ENCODE peak calls at places on chromosomes 2 and 18, in eight cellular contexts. One of them, this sample, is unnamed.

GRCh38 chr2:19872302-19872701 is 29.5 kb downstream of the TTC32 start:
- DNase-seq in PC-9: no peak
- DNase-seq in GM06990: no peak
- DNase-seq in AG04449: no peak
- DNase-seq in left ventricle myocardium inferior: no peak
- DNase-seq in CD8-positive, alpha-beta memory T cell: no peak
- DNase-seq in dorsolateral prefrontal cortex: no peak
- DNase-seq in tibial nerve: no peak
- DNase-seq in this sample: no peak

GRCh38 chr18:9612215-9612830 is 2.0 kb downstream of the PPP4R1 start:
- DNase-seq in PC-9: peak
- DNase-seq in GM06990: no peak
- DNase-seq in AG04449: no peak
- DNase-seq in left ventricle myocardium inferior: no peak
- DNase-seq in CD8-positive, alpha-beta memory T cell: peak
- DNase-seq in dorsolateral prefrontal cortex: peak
- DNase-seq in tibial nerve: no peak
- DNase-seq in this sample: no peak

GRCh38 chr2:207073791-207074678 is 91.7 kb downstream of the KLF7 start:
- DNase-seq in PC-9: no peak
- DNase-seq in GM06990: peak
- DNase-seq in AG04449: no peak
- DNase-seq in left ventricle myocardium inferior: no peak
- DNase-seq in CD8-positive, alpha-beta memory T cell: no peak
- DNase-seq in dorsolateral prefrontal cortex: peak
- DNase-seq in tibial nerve: no peak
- DNase-seq in this sample: no peak

GRCh38 chr18:59096098-59096779 is 43.4 kb upstream of the SEC11C start:
- DNase-seq in PC-9: no peak
- DNase-seq in GM06990: no peak
- DNase-seq in AG04449: no peak
- DNase-seq in left ventricle myocardium inferior: no peak
- DNase-seq in CD8-positive, alpha-beta memory T cell: no peak
- DNase-seq in dorsolateral prefrontal cortex: no peak
- DNase-seq in tibial nerve: no peak
- DNase-seq in this sample: no peak

GRCh38 chr18:47050468-47050867 is 15.0 kb upstream of the ELOA2 start:
- DNase-seq in PC-9: peak
- DNase-seq in GM06990: peak
- DNase-seq in AG04449: peak
- DNase-seq in left ventricle myocardium inferior: no peak
- DNase-seq in CD8-positive, alpha-beta memory T cell: no peak
- DNase-seq in dorsolateral prefrontal cortex: no peak
- DNase-seq in tibial nerve: peak
- DNase-seq in this sample: no peak

GRCh38 chr2:182522428-182522896 is 95.6 kb upstream of the PDE1A start:
- DNase-seq in PC-9: no peak
- DNase-seq in GM06990: no peak
- DNase-seq in AG04449: no peak
- DNase-seq in left ventricle myocardium inferior: no peak
- DNase-seq in CD8-positive, alpha-beta memory T cell: no peak
- DNase-seq in dorsolateral prefrontal cortex: no peak
- DNase-seq in tibial nerve: no peak
- DNase-seq in this sample: no peak

GRCh38 chr2:135744761-135745314 is 3.2 kb downstream of the UBXN4 start:
- DNase-seq in PC-9: no peak
- DNase-seq in GM06990: no peak
- DNase-seq in AG04449: no peak
- DNase-seq in left ventricle myocardium inferior: no peak
- DNase-seq in CD8-positive, alpha-beta memory T cell: no peak
- DNase-seq in dorsolateral prefrontal cortex: no peak
- DNase-seq in tibial nerve: no peak
- DNase-seq in this sample: no peak

GRCh38 chr2:28821295-28821958 is 10.8 kb downstream of the SPDYA start:
- DNase-seq in PC-9: peak
- DNase-seq in GM06990: peak
- DNase-seq in AG04449: no peak
- DNase-seq in left ventricle myocardium inferior: no peak
- DNase-seq in CD8-positive, alpha-beta memory T cell: peak
- DNase-seq in dorsolateral prefrontal cortex: no peak
- DNase-seq in tibial nerve: peak
- DNase-seq in this sample: peak

DNA sequence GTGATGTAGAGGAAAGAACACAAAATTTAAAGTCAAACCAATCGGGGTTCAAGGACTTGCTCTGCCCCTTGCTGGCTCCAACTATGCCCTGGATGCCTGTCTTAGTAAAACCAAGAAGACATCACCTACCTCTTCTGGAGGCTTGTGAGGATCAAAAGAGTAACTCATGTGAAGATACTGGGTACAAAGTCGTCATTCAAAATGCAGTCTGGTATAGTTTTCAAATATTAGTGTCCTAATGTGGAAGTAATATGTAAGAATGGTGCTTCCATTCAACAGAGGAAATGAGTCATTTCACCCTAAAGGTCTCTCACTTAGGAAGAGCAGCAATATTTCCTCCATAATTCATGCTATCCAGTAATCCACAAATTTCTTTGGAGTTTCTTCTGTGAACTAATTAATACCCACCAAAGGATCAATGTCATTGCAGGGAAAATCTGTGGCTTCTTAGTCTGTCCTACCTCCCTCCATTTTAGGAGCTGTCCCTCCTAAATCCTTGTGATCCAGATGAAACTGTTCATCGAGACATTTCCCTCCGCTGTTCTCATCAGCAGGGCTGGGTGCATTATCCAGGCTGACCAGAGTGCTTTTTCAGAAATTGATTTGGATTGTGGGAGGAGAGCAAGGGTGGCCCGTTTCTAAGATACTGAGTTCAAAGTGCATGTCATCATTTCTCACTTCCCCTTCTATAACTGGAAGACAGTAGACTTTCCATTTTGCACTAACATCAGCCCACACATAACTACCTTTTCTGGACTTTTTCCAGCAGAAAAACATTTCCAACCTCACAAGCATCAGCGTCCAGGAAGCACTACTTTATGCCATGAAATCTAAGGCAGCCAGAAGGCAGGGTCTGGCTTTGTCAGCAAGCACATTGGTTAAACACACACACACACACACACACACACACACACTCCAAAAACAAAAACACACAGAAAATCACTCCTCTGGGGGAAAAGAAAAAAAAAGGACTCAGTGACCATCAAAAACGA is 94.3 kb downstream of the ANKRD44 start:
- DNase-seq in PC-9: no peak
- DNase-seq in GM06990: no peak
- DNase-seq in AG04449: no peak
- DNase-seq in left ventricle myocardium inferior: no peak
- DNase-seq in CD8-positive, alpha-beta memory T cell: no peak
- DNase-seq in dorsolateral prefrontal cortex: no peak
- DNase-seq in tibial nerve: no peak
- DNase-seq in this sample: no peak
- H3K4me3 ChIP-seq in PC-9: no peak
- H3K4me3 ChIP-seq in GM06990: peak
- H3K4me3 ChIP-seq in AG04449: no peak
- H3K4me3 ChIP-seq in left ventricle myocardium inferior: no peak
- H3K4me3 ChIP-seq in CD8-positive, alpha-beta memory T cell: peak
- H3K4me3 ChIP-seq in dorsolateral prefrontal cortex: no peak
- H3K4me3 ChIP-seq in tibial nerve: no peak
- H3K4me3 ChIP-seq in this sample: no peak

GRCh38 chr18:7618821-7619410 is 51.8 kb downstream of the PTPRM start:
- DNase-seq in PC-9: no peak
- DNase-seq in GM06990: no peak
- DNase-seq in AG04449: no peak
- DNase-seq in left ventricle myocardium inferior: no peak
- DNase-seq in CD8-positive, alpha-beta memory T cell: no peak
- DNase-seq in dorsolateral prefrontal cortex: no peak
- DNase-seq in tibial nerve: no peak
- DNase-seq in this sample: no peak

GRCh38 chr18:7619676-7620075 is 52.6 kb downstream of the PTPRM start:
- DNase-seq in PC-9: no peak
- DNase-seq in GM06990: no peak
- DNase-seq in AG04449: no peak
- DNase-seq in left ventricle myocardium inferior: no peak
- DNase-seq in CD8-positive, alpha-beta memory T cell: no peak
- DNase-seq in dorsolateral prefrontal cortex: no peak
- DNase-seq in tibial nerve: no peak
- DNase-seq in this sample: no peak

GRCh38 chr18:7615840-7616239 is 48.7 kb downstream of the PTPRM start:
- DNase-seq in PC-9: no peak
- DNase-seq in GM06990: no peak
- DNase-seq in AG04449: no peak
- DNase-seq in left ventricle myocardium inferior: no peak
- DNase-seq in CD8-positive, alpha-beta memory T cell: no peak
- DNase-seq in dorsolateral prefrontal cortex: no peak
- DNase-seq in tibial nerve: no peak
- DNase-seq in this sample: no peak

GRCh38 chr18:7616661-7617060 is 49.5 kb downstream of the PTPRM start:
- DNase-seq in PC-9: no peak
- DNase-seq in GM06990: no peak
- DNase-seq in AG04449: no peak
- DNase-seq in left ventricle myocardium inferior: peak
- DNase-seq in CD8-positive, alpha-beta memory T cell: no peak
- DNase-seq in dorsolateral prefrontal cortex: no peak
- DNase-seq in tibial nerve: no peak
- DNase-seq in this sample: no peak

GRCh38 chr18:7617738-7618422 is 50.8 kb downstream of the PTPRM start:
- DNase-seq in PC-9: no peak
- DNase-seq in GM06990: no peak
- DNase-seq in AG04449: peak
- DNase-seq in left ventricle myocardium inferior: no peak
- DNase-seq in CD8-positive, alpha-beta memory T cell: no peak
- DNase-seq in dorsolateral prefrontal cortex: no peak
- DNase-seq in tibial nerve: peak
- DNase-seq in this sample: no peak
- H3K4me3 ChIP-seq in PC-9: no peak
- H3K4me3 ChIP-seq in GM06990: no peak
- H3K4me3 ChIP-seq in AG04449: peak
- H3K4me3 ChIP-seq in left ventricle myocardium inferior: peak
- H3K4me3 ChIP-seq in CD8-positive, alpha-beta memory T cell: no peak
- H3K4me3 ChIP-seq in dorsolateral prefrontal cortex: no peak
- H3K4me3 ChIP-seq in tibial nerve: no peak
- H3K4me3 ChIP-seq in this sample: no peak

GRCh38 chr18:69402219-69402989 is 1.7 kb downstream of the DOK6 start:
- DNase-seq in PC-9: no peak
- DNase-seq in GM06990: no peak
- DNase-seq in AG04449: no peak
- DNase-seq in left ventricle myocardium inferior: no peak
- DNase-seq in CD8-positive, alpha-beta memory T cell: no peak
- DNase-seq in dorsolateral prefrontal cortex: peak
- DNase-seq in tibial nerve: no peak
- DNase-seq in this sample: no peak
- H3K4me3 ChIP-seq in PC-9: no peak
- H3K4me3 ChIP-seq in GM06990: no peak
- H3K4me3 ChIP-seq in AG04449: no peak
- H3K4me3 ChIP-seq in left ventricle myocardium inferior: peak
- H3K4me3 ChIP-seq in CD8-positive, alpha-beta memory T cell: no peak
- H3K4me3 ChIP-seq in dorsolateral prefrontal cortex: peak
- H3K4me3 ChIP-seq in tibial nerve: peak
- H3K4me3 ChIP-seq in this sample: no peak

DNA sequence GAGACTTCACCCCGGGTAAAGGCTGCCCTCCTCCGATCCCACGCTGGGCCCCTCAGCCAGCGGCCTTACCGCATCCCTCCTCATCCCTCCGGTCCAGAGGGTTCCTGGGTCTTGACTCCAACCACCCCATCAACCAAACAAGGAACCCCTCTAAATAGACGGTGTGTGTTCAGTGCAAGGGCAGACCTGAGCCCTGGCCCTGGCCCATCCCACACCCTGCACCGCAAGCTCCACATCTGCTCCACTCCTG is 1.8 kb downstream of the KIF1A start:
- DNase-seq in PC-9: no peak
- DNase-seq in GM06990: no peak
- DNase-seq in AG04449: no peak
- DNase-seq in left ventricle myocardium inferior: no peak
- DNase-seq in CD8-positive, alpha-beta memory T cell: no peak
- DNase-seq in dorsolateral prefrontal cortex: no peak
- DNase-seq in tibial nerve: no peak
- DNase-seq in this sample: no peak
- H3K4me3 ChIP-seq in PC-9: no peak
- H3K4me3 ChIP-seq in GM06990: no peak
- H3K4me3 ChIP-seq in AG04449: no peak
- H3K4me3 ChIP-seq in left ventricle myocardium inferior: no peak
- H3K4me3 ChIP-seq in CD8-positive, alpha-beta memory T cell: no peak
- H3K4me3 ChIP-seq in dorsolateral prefrontal cortex: peak
- H3K4me3 ChIP-seq in tibial nerve: peak
- H3K4me3 ChIP-seq in this sample: no peak

DNA sequence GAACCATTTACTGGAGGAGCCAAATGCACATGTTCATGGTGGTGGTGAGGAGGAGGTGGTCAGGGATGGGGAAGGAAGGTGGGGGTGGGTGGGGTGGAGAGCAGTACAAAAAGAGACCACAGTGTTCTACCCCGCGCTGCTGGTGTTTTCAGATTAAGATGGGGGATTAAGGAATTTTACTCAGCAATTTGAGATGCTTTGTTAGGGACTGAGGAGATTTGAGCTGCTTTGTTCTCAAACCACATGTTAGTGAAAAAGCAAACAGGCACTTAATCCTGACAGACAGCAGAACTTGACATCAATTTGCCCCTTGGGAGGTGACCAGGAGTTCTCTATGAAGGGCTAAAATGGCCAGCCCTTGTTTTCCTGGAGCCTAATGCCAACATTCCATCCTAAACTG is 244.5 kb downstream of the MEIS1 start:
- DNase-seq in PC-9: no peak
- DNase-seq in GM06990: no peak
- DNase-seq in AG04449: no peak
- DNase-seq in left ventricle myocardium inferior: no peak
- DNase-seq in CD8-positive, alpha-beta memory T cell: no peak
- DNase-seq in dorsolateral prefrontal cortex: no peak
- DNase-seq in tibial nerve: no peak
- DNase-seq in this sample: no peak
- H3K4me3 ChIP-seq in PC-9: no peak
- H3K4me3 ChIP-seq in GM06990: no peak
- H3K4me3 ChIP-seq in AG04449: no peak
- H3K4me3 ChIP-seq in left ventricle myocardium inferior: no peak
- H3K4me3 ChIP-seq in CD8-positive, alpha-beta memory T cell: no peak
- H3K4me3 ChIP-seq in dorsolateral prefrontal cortex: no peak
- H3K4me3 ChIP-seq in tibial nerve: no peak
- H3K4me3 ChIP-seq in this sample: no peak